ENCODE peak calls at places on chromosomes 4 and X, in ten cellular contexts. One of them, this sample, is unnamed.

GRCh38 chr4:177461606-177462005 is 19.4 kb upstream of the AGA start:
- DNase-seq in upper lobe of left lung: no peak
- DNase-seq in spleen: no peak
- DNase-seq in HCT116: no peak
- DNase-seq in sigmoid colon: no peak
- DNase-seq in GM23338: no peak
- DNase-seq in H1: no peak
- DNase-seq in HepG2: no peak
- DNase-seq in stomach: no peak
- DNase-seq in HL-60: no peak
- DNase-seq in this sample: no peak

GRCh38 chr4:139735381-139736256 is 70.0 kb downstream of the MGST2 start:
- DNase-seq in upper lobe of left lung: peak
- DNase-seq in spleen: peak
- DNase-seq in HCT116: no peak
- DNase-seq in sigmoid colon: peak
- DNase-seq in GM23338: peak
- DNase-seq in H1: no peak
- DNase-seq in HepG2: no peak
- DNase-seq in stomach: no peak
- DNase-seq in HL-60: no peak
- DNase-seq in this sample: no peak

GRCh38 chr4:48909697-48910096 is 3.1 kb upstream of the OCIAD2 start:
- DNase-seq in upper lobe of left lung: no peak
- DNase-seq in spleen: no peak
- DNase-seq in HCT116: peak
- DNase-seq in sigmoid colon: no peak
- DNase-seq in GM23338: no peak
- DNase-seq in H1: peak
- DNase-seq in HepG2: no peak
- DNase-seq in stomach: peak
- DNase-seq in HL-60: no peak
- DNase-seq in this sample: no peak

GRCh38 chr4:4542824-4543485 is 1.1 kb upstream of the STX18 start:
- DNase-seq in upper lobe of left lung: no peak
- DNase-seq in spleen: no peak
- DNase-seq in HCT116: no peak
- DNase-seq in sigmoid colon: no peak
- DNase-seq in GM23338: peak
- DNase-seq in H1: no peak
- DNase-seq in HepG2: peak
- DNase-seq in stomach: no peak
- DNase-seq in HL-60: no peak
- DNase-seq in this sample: no peak

GRCh38 chr4:189162888-189163287 is 777.8 kb upstream of the FRG1 start:
- DNase-seq in upper lobe of left lung: no peak
- DNase-seq in spleen: no peak
- DNase-seq in HCT116: no peak
- DNase-seq in sigmoid colon: no peak
- DNase-seq in GM23338: no peak
- DNase-seq in H1: no peak
- DNase-seq in HepG2: no peak
- DNase-seq in stomach: no peak
- DNase-seq in HL-60: no peak
- DNase-seq in this sample: no peak

GRCh38 chrX:2710041-2710471 is 19.0 kb downstream of the CD99 start:
- DNase-seq in upper lobe of left lung: no peak
- DNase-seq in spleen: peak
- DNase-seq in HCT116: peak
- DNase-seq in sigmoid colon: peak
- DNase-seq in GM23338: no peak
- DNase-seq in H1: no peak
- DNase-seq in HepG2: no peak
- DNase-seq in stomach: no peak
- DNase-seq in HL-60: peak
- DNase-seq in this sample: no peak

GRCh38 chr4:1207157-1207470 is 34.7 kb upstream of the SPON2 start:
- DNase-seq in upper lobe of left lung: peak
- DNase-seq in spleen: no peak
- DNase-seq in HCT116: no peak
- DNase-seq in sigmoid colon: peak
- DNase-seq in GM23338: peak
- DNase-seq in H1: no peak
- DNase-seq in HepG2: no peak
- DNase-seq in stomach: no peak
- DNase-seq in HL-60: no peak
- DNase-seq in this sample: no peak

GRCh38 chr4:93749351-93749761 is 79.2 kb upstream of the ATOH1 start:
- DNase-seq in upper lobe of left lung: no peak
- DNase-seq in spleen: no peak
- DNase-seq in HCT116: no peak
- DNase-seq in sigmoid colon: no peak
- DNase-seq in GM23338: no peak
- DNase-seq in H1: no peak
- DNase-seq in HepG2: no peak
- DNase-seq in stomach: no peak
- DNase-seq in HL-60: no peak
- DNase-seq in this sample: no peak

GRCh38 chrX:38803286-38803608 is 2.0 kb downstream of the MID1IP1 start:
- DNase-seq in upper lobe of left lung: no peak
- DNase-seq in spleen: no peak
- DNase-seq in HCT116: no peak
- DNase-seq in sigmoid colon: no peak
- DNase-seq in GM23338: no peak
- DNase-seq in H1: no peak
- DNase-seq in HepG2: no peak
- DNase-seq in stomach: no peak
- DNase-seq in HL-60: no peak
- DNase-seq in this sample: no peak

GRCh38 chrX:112820364-112821308 is 20.0 kb downstream of the AMOT start:
- DNase-seq in upper lobe of left lung: no peak
- DNase-seq in spleen: no peak
- DNase-seq in HCT116: no peak
- DNase-seq in sigmoid colon: no peak
- DNase-seq in GM23338: no peak
- DNase-seq in H1: no peak
- DNase-seq in HepG2: no peak
- DNase-seq in stomach: no peak
- DNase-seq in HL-60: no peak
- DNase-seq in this sample: no peak

GRCh38 chr4:53547983-53548382 is 43.3 kb downstream of the LNX1 start:
- DNase-seq in upper lobe of left lung: no peak
- DNase-seq in spleen: no peak
- DNase-seq in HCT116: no peak
- DNase-seq in sigmoid colon: no peak
- DNase-seq in GM23338: no peak
- DNase-seq in H1: no peak
- DNase-seq in HepG2: no peak
- DNase-seq in stomach: no peak
- DNase-seq in HL-60: no peak
- DNase-seq in this sample: no peak

GRCh38 chr4:122625156-122625555 is 4.3 kb upstream of the IL21 start:
- DNase-seq in upper lobe of left lung: no peak
- DNase-seq in spleen: no peak
- DNase-seq in HCT116: no peak
- DNase-seq in sigmoid colon: no peak
- DNase-seq in GM23338: no peak
- DNase-seq in H1: no peak
- DNase-seq in HepG2: no peak
- DNase-seq in stomach: no peak
- DNase-seq in HL-60: no peak
- DNase-seq in this sample: no peak

GRCh38 chr4:158722291-158722916 is 792 bp downstream of the PPID start:
- DNase-seq in upper lobe of left lung: no peak
- DNase-seq in spleen: no peak
- DNase-seq in HCT116: no peak
- DNase-seq in sigmoid colon: no peak
- DNase-seq in GM23338: peak
- DNase-seq in H1: no peak
- DNase-seq in HepG2: peak
- DNase-seq in stomach: no peak
- DNase-seq in HL-60: peak
- DNase-seq in this sample: no peak

GRCh38 chr4:150164956-150165355 is 86.7 kb downstream of the DCLK2 start:
- DNase-seq in upper lobe of left lung: no peak
- DNase-seq in spleen: no peak
- DNase-seq in HCT116: no peak
- DNase-seq in sigmoid colon: no peak
- DNase-seq in GM23338: no peak
- DNase-seq in H1: no peak
- DNase-seq in HepG2: no peak
- DNase-seq in stomach: no peak
- DNase-seq in HL-60: no peak
- DNase-seq in this sample: no peak

GRCh38 chr4:150164055-150164454 is 85.8 kb downstream of the DCLK2 start:
- DNase-seq in upper lobe of left lung: no peak
- DNase-seq in spleen: no peak
- DNase-seq in HCT116: no peak
- DNase-seq in sigmoid colon: no peak
- DNase-seq in GM23338: no peak
- DNase-seq in H1: no peak
- DNase-seq in HepG2: no peak
- DNase-seq in stomach: no peak
- DNase-seq in HL-60: no peak
- DNase-seq in this sample: no peak

DNA sequence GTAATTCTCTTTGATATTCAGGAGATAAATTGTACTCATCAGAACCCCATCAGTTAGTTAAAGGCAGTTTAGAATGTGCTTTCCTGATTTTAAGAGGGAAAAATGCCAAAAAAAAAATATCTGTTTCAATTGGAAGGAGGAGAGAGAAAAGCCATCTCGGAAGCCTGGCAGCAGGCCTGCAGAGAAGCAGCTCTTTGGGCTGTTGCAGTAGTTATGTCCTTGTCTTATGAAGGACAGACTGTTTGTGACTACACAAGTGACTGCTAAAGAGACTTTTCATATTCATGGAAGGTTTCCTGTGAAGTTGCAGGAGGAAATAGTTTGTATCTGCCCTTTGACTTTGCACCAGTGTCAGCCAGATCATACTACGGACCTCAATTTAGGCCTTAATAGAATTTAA is 88.8 kb downstream of the DCLK2 start:
- DNase-seq in upper lobe of left lung: no peak
- DNase-seq in spleen: no peak
- DNase-seq in HCT116: no peak
- DNase-seq in sigmoid colon: no peak
- DNase-seq in GM23338: no peak
- DNase-seq in H1: no peak
- DNase-seq in HepG2: no peak
- DNase-seq in stomach: no peak
- DNase-seq in HL-60: no peak
- DNase-seq in this sample: no peak
- H3K27ac ChIP-seq in upper lobe of left lung: no peak
- H3K27ac ChIP-seq in spleen: no peak
- H3K27ac ChIP-seq in HCT116: no peak
- H3K27ac ChIP-seq in sigmoid colon: no peak
- H3K27ac ChIP-seq in GM23338: no peak
- H3K27ac ChIP-seq in H1: no peak
- H3K27ac ChIP-seq in HepG2: no peak
- H3K27ac ChIP-seq in stomach: no peak
- H3K27ac ChIP-seq in HL-60: no peak
- H3K27ac ChIP-seq in this sample: no peak

GRCh38 chr4:73653695-73654106 is 33.5 kb upstream of the RASSF6 start:
- DNase-seq in upper lobe of left lung: peak
- DNase-seq in spleen: no peak
- DNase-seq in HCT116: peak
- DNase-seq in sigmoid colon: no peak
- DNase-seq in GM23338: peak
- DNase-seq in H1: no peak
- DNase-seq in HepG2: peak
- DNase-seq in stomach: peak
- DNase-seq in HL-60: peak
- DNase-seq in this sample: peak
- TF ChIP-seq POLR2AphosphoS5 in upper lobe of left lung: no peak
- TF ChIP-seq POLR2AphosphoS5 in spleen: no peak
- TF ChIP-seq POLR2AphosphoS5 in HCT116: no peak
- TF ChIP-seq POLR2AphosphoS5 in sigmoid colon: no peak
- TF ChIP-seq POLR2AphosphoS5 in GM23338: no peak
- TF ChIP-seq POLR2AphosphoS5 in H1: no peak
- TF ChIP-seq POLR2AphosphoS5 in HepG2: no peak
- TF ChIP-seq POLR2AphosphoS5 in stomach: no peak
- TF ChIP-seq POLR2AphosphoS5 in HL-60: no peak
- TF ChIP-seq POLR2AphosphoS5 in this sample: no peak

GRCh38 chr4:153603835-153604234 is 80.2 kb upstream of the TLR2 start:
- DNase-seq in upper lobe of left lung: no peak
- DNase-seq in spleen: no peak
- DNase-seq in HCT116: no peak
- DNase-seq in sigmoid colon: no peak
- DNase-seq in GM23338: no peak
- DNase-seq in H1: no peak
- DNase-seq in HepG2: no peak
- DNase-seq in stomach: no peak
- DNase-seq in HL-60: no peak
- DNase-seq in this sample: no peak
- H3K27ac ChIP-seq in upper lobe of left lung: no peak
- H3K27ac ChIP-seq in spleen: no peak
- H3K27ac ChIP-seq in HCT116: no peak
- H3K27ac ChIP-seq in sigmoid colon: no peak
- H3K27ac ChIP-seq in GM23338: no peak
- H3K27ac ChIP-seq in H1: no peak
- H3K27ac ChIP-seq in HepG2: no peak
- H3K27ac ChIP-seq in stomach: no peak
- H3K27ac ChIP-seq in HL-60: no peak
- H3K27ac ChIP-seq in this sample: no peak

GRCh38 chrX:150610038-150610437 is 41.6 kb downstream of the MTM1 start:
- DNase-seq in upper lobe of left lung: no peak
- DNase-seq in spleen: no peak
- DNase-seq in HCT116: no peak
- DNase-seq in sigmoid colon: no peak
- DNase-seq in GM23338: no peak
- DNase-seq in H1: no peak
- DNase-seq in HepG2: no peak
- DNase-seq in stomach: no peak
- DNase-seq in HL-60: no peak
- DNase-seq in this sample: no peak
- TF ChIP-seq POLR2AphosphoS5 in upper lobe of left lung: no peak
- TF ChIP-seq POLR2AphosphoS5 in spleen: no peak
- TF ChIP-seq POLR2AphosphoS5 in HCT116: no peak
- TF ChIP-seq POLR2AphosphoS5 in sigmoid colon: no peak
- TF ChIP-seq POLR2AphosphoS5 in GM23338: no peak
- TF ChIP-seq POLR2AphosphoS5 in H1: no peak
- TF ChIP-seq POLR2AphosphoS5 in HepG2: no peak
- TF ChIP-seq POLR2AphosphoS5 in stomach: no peak
- TF ChIP-seq POLR2AphosphoS5 in HL-60: no peak
- TF ChIP-seq POLR2AphosphoS5 in this sample: no peak

GRCh38 chr4:148052448-148052847 is 320.6 kb downstream of the ARHGAP10 start:
- DNase-seq in upper lobe of left lung: no peak
- DNase-seq in spleen: no peak
- DNase-seq in HCT116: no peak
- DNase-seq in sigmoid colon: no peak
- DNase-seq in GM23338: no peak
- DNase-seq in H1: no peak
- DNase-seq in HepG2: no peak
- DNase-seq in stomach: no peak
- DNase-seq in HL-60: no peak
- DNase-seq in this sample: no peak
- H3K27ac ChIP-seq in upper lobe of left lung: no peak
- H3K27ac ChIP-seq in spleen: no peak
- H3K27ac ChIP-seq in HCT116: no peak
- H3K27ac ChIP-seq in sigmoid colon: no peak
- H3K27ac ChIP-seq in GM23338: no peak
- H3K27ac ChIP-seq in H1: no peak
- H3K27ac ChIP-seq in HepG2: no peak
- H3K27ac ChIP-seq in stomach: no peak
- H3K27ac ChIP-seq in HL-60: no peak
- H3K27ac ChIP-seq in this sample: no peak

This sample was measured in breast epithelium.